ENCODE peak calls at places on chromosomes 12 and 14, in five cellular contexts. N, L, K, Q and I are unnamed samples.

GRCh38 chr12:120887253-120888043 is 16.7 kb downstream of the SPPL3 start:
- DNase-seq in K (no peak), L (no peak), N (no peak), Q (no peak), I (no peak)

GRCh38 chr12:49796606-49797451 is 31.4 kb downstream of the NCKAP5L start:
- DNase-seq in K (no peak), L (no peak), Q (no peak), N (no peak), I (no peak)

GRCh38 chr14:50954811-50955372 is 10.6 kb upstream of the PYGL start:
- DNase-seq in Q (no peak), L (no peak), K (peak), N (no peak), I (no peak)

GRCh38 chr12:120955232-120955631 is 23.1 kb upstream of the HNF1A start:
- DNase-seq in Q (no peak), N (no peak), K (no peak), L (no peak), I (no peak)

GRCh38 chr14:39368261-39368959 is 63.8 kb downstream of the FBXO33 start:
- DNase-seq in N (peak), Q (no peak), K (peak), L (peak), I (no peak)

GRCh38 chr14:66240112-66240511 is 246.1 kb upstream of the CCDC196 start:
- DNase-seq in L (no peak), N (no peak), Q (no peak), K (no peak), I (no peak)

GRCh38 chr12:70240677-70241076 is 2.6 kb upstream of the CNOT2 start:
- DNase-seq in L (no peak), N (no peak), K (no peak), Q (no peak), I (no peak)

GRCh38 chr14:79698218-79698617 is 513.1 kb downstream of the DIO2 start:
- DNase-seq in Q (no peak), L (no peak), N (no peak), K (no peak), I (no peak)

GRCh38 chr12:79706676-79707075 is 15.9 kb upstream of the PAWR start:
- DNase-seq in L (no peak), N (no peak), Q (no peak), K (no peak), I (no peak)

GRCh38 chr12:4174417-4174816 is 99.1 kb upstream of the CCND2 start:
- DNase-seq in Q (no peak), L (no peak), K (no peak), N (no peak), I (no peak)

GRCh38 chr12:85441740-85442139 is 161.7 kb downstream of the ALX1 start:
- DNase-seq in N (no peak), K (peak), L (no peak), Q (no peak), I (no peak)
- TF ChIP-seq CTCF in N (no peak), K (peak), L (no peak), Q (peak), I (no peak)

GRCh38 chr14:45362505-45362904 is 109.5 kb upstream of the MIS18BP1 start:
- DNase-seq in Q (no peak), K (no peak), L (no peak), N (no peak), I (no peak)
- H3K27ac ChIP-seq in Q (no peak), K (no peak), L (no peak), N (no peak), I (no peak)

DNA sequence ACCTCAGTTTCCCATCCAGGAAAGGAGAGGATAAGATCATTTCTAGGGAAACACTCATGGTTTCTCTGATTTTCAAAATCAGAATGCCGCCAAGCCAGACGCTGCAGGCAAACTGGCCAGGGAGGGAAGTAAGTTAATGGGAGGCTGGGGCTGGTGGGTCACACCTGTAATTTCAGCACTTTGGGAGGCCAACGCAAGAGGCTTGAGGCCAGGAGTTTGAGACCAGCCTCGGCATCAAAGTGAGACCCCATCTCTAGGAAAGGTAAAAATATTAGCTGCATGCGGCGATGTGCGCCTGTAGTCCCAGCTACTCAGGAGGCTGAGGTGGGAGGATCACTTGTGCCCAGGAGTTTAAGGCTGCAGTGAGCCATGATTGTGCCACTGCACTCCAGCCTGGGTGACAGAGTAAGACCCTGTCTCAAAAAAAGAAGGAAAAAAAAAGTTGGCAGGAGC is 587 bp downstream of the SELPLG start:
- DNase-seq in Q (no peak), L (no peak), K (no peak), N (no peak), I (no peak)
- H3K4me3 ChIP-seq in Q (no peak), L (peak), K (no peak), N (no peak), I (peak)

DNA sequence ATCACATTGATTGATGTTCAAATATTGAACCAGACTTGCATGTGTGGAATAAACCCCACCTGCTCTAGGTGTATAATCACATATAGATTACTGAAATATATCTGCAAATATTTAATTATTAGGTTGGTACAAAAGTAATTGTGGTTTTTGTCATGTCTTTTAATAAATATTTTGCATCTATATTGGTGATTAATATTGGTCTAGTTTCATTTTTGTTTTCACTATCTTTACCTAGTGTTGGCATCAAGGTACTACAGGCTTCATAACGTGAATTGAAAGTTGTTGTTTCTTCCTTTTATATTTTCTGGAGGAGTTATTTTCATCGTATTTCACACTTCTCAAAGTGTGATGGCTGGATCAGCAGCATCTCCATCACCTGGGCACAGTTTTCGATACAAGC is 740.0 kb upstream of the TMEM132C start:
- DNase-seq in N (no peak), L (no peak), K (no peak), Q (no peak), I (no peak)
- TF ChIP-seq CTCF in N (no peak), L (no peak), K (no peak), Q (no peak), I (no peak)

GRCh38 chr12:56315256-56315625 is 547 bp downstream of the CNPY2 start:
- DNase-seq in L (no peak), N (no peak), Q (no peak), K (peak), I (no peak)

GRCh38 chr12:56321027-56321426 is 5.2 kb upstream of the CNPY2 start:
- DNase-seq in N (no peak), K (no peak), L (no peak), Q (no peak), I (no peak)

GRCh38 chr12:56315626-56316473 is at the start of gene CNPY2:
- DNase-seq in N (peak), L (peak), K (peak), Q (peak), I (peak)

DNA sequence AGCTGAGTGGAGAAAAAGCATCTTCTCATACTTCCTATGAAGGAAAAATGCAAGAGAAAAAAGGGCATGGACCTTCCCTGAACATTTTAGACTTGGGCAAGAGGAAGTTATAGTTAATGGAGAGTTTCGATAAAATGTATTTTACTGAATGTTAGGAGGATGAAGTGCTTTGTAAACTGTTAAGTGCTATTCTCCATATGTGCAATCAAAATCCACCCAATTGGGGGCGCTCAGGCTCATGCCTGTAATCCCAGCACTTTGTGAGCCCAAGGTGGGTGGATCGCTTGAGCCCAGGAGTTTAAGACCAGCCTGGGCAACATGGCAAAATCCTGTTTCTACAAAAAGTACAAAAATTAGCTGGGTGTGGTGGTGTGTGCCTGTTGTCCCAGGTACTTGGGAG is 1.9 kb upstream of the CNPY2 start:
- DNase-seq in K (no peak), N (no peak), L (no peak), Q (no peak), I (no peak)
- H3K27ac ChIP-seq in K (no peak), N (no peak), L (no peak), Q (no peak), I (no peak)

GRCh38 chr12:118714051-118714460 is 267.3 kb upstream of the SRRM4 start:
- DNase-seq in L (no peak), K (no peak), N (peak), Q (no peak), I (no peak)
- H3K4me3 ChIP-seq in L (no peak), K (no peak), N (no peak), Q (no peak), I (no peak)

GRCh38 chr14:45426685-45427282 is 173.8 kb upstream of the MIS18BP1 start:
- DNase-seq in N (no peak), L (no peak), Q (no peak), K (peak), I (no peak)
- TF ChIP-seq CTCF in N (peak), L (peak), Q (peak), K (peak), I (peak)